ENCODE peak calls at places on chromosomes 3 and 15, in nine cellular contexts. S is NCI-H2081 treated with DMSO at 0.1 percent for 48 hours; E is SJSA1; M is AG08395; D is stimulated activated CD4-positive, alpha-beta T cell treated with anti-CD3 and anti-CD28 coated beads, Interleukin-12 subunit alpha, Interleukin-12 subunit beta, amount 100 ng/mL, for 4 hours; W is RCC 7860; H is activated T-helper 1 cell treated with anti-CD3 and anti-CD28 coated beads, Interleukin-2, amount 50 U/mL, for 16 hours; C is astrocyte of the spinal cord; L is NCI-H1092. F is an unnamed sample.

GRCh38 chr3:53357457-53357856 is 10.1 kb upstream of the DCP1A start:
- DNase-seq in S (no peak), E (no peak), M (no peak), D (no peak), W (no peak), H (no peak), C (no peak), L (no peak), F (no peak)

GRCh38 chr3:107938128-107938527 is 152.7 kb downstream of the CD47 start:
- DNase-seq in S (no peak), E (no peak), M (peak), D (no peak), W (peak), H (no peak), C (peak), L (no peak), F (peak)

GRCh38 chr15:60993008-60993407 is 236.1 kb downstream of the RORA start:
- DNase-seq in S (no peak), E (no peak), M (peak), D (no peak), W (no peak), H (no peak), C (peak), L (no peak), F (no peak)

GRCh38 chr3:187361835-187362234 is 6.3 kb upstream of the RTP4 start:
- DNase-seq in S (no peak), E (no peak), M (no peak), D (no peak), W (no peak), H (no peak), C (no peak), L (no peak), F (no peak)

GRCh38 chr3:194485876-194486539 is 794 bp downstream of the ATP13A3 start:
- DNase-seq in S (no peak), E (peak), M (no peak), D (peak), W (no peak), H (peak), C (no peak), L (no peak), F (peak)

GRCh38 chr15:79025201-79025600 is 65.4 kb downstream of the RASGRF1 start:
- DNase-seq in S (no peak), E (no peak), M (no peak), D (no peak), W (no peak), H (no peak), C (no peak), L (no peak), F (no peak)

GRCh38 chr15:81301815-81302399 is 22.0 kb downstream of the STARD5 start:
- DNase-seq in S (no peak), E (no peak), M (no peak), D (no peak), W (no peak), H (no peak), C (no peak), L (no peak), F (no peak)

GRCh38 chr3:121995190-121996137 is 26.6 kb downstream of the ILDR1 start:
- DNase-seq in S (no peak), E (peak), M (peak), D (no peak), W (peak), H (no peak), C (peak), L (no peak), F (peak)

GRCh38 chr3:110070539-110070916 is 733.2 kb upstream of the DPPA4 start:
- DNase-seq in S (no peak), E (no peak), M (no peak), D (no peak), W (no peak), H (no peak), C (no peak), L (no peak), F (no peak)

GRCh38 chr3:55801068-55801467 is 314.0 kb upstream of the WNT5A start:
- DNase-seq in S (no peak), E (no peak), M (no peak), D (no peak), W (no peak), H (no peak), C (no peak), L (no peak), F (no peak)

GRCh38 chr3:157257101-157257500 is 97.2 kb upstream of the CCNL1 start:
- DNase-seq in S (no peak), E (no peak), M (no peak), D (no peak), W (no peak), H (no peak), C (no peak), L (no peak), F (peak)

GRCh38 chr3:124282751-124283643 is 291.1 kb upstream of the ROPN1 start:
- DNase-seq in S (no peak), E (no peak), M (peak), D (no peak), W (no peak), H (no peak), C (peak), L (no peak), F (no peak)

GRCh38 chr15:29382862-29383261 is 113.2 kb upstream of the NSMCE3 start:
- DNase-seq in S (no peak), E (no peak), M (no peak), D (no peak), W (no peak), H (no peak), C (no peak), L (no peak), F (no peak)

GRCh38 chr15:31440754-31441298 is 114.2 kb downstream of the KLF13 start:
- DNase-seq in S (no peak), E (peak), M (peak), D (peak), W (no peak), H (no peak), C (peak), L (no peak), F (no peak)

GRCh38 chr3:181709537-181710279 is 2.0 kb upstream of the SOX2 start:
- DNase-seq in S (peak), E (peak), M (peak), D (peak), W (peak), H (no peak), C (peak), L (peak), F (peak)

GRCh38 chr15:32919749-32920414 is 202.1 kb downstream of the GREM1 start:
- DNase-seq in S (no peak), E (no peak), M (peak), D (no peak), W (no peak), H (no peak), C (peak), L (no peak), F (peak)

GRCh38 chr15:37751401-37751800 is 183.0 kb upstream of the TMCO5A start:
- DNase-seq in S (no peak), E (no peak), M (no peak), D (no peak), W (no peak), H (no peak), C (no peak), L (no peak), F (no peak)

GRCh38 chr3:171358171-171358890 is 101.9 kb downstream of the TNIK start:
- DNase-seq in S (no peak), E (no peak), M (no peak), D (no peak), W (peak), H (no peak), C (no peak), L (no peak), F (no peak)